ENCODE peak calls at places on chromosomes 7 and 10, in eight cellular contexts. One of them, this sample, is unnamed.

GRCh38 chr10:83075395-83076072 is 1063.8 kb upstream of the GHITM start:
- DNase-seq in transverse colon: no peak
- DNase-seq in adrenal gland: no peak
- DNase-seq in thoracic aorta: no peak
- DNase-seq in hepatocyte: no peak
- DNase-seq in choroid plexus epithelial cell: peak
- DNase-seq in brain microvascular endothelial cell: no peak
- DNase-seq in GM20000: no peak
- DNase-seq in this sample: no peak

GRCh38 chr7:155791214-155791737 is 21.0 kb downstream of the SHH start:
- DNase-seq in thoracic aorta: no peak
- DNase-seq in adrenal gland: no peak
- DNase-seq in choroid plexus epithelial cell: no peak
- DNase-seq in transverse colon: no peak
- DNase-seq in GM20000: no peak
- DNase-seq in hepatocyte: no peak
- DNase-seq in brain microvascular endothelial cell: no peak
- DNase-seq in this sample: no peak

GRCh38 chr7:68249611-68250010 is 1253.0 kb downstream of the TYW1 start:
- DNase-seq in adrenal gland: no peak
- DNase-seq in transverse colon: no peak
- DNase-seq in thoracic aorta: no peak
- DNase-seq in brain microvascular endothelial cell: no peak
- DNase-seq in choroid plexus epithelial cell: no peak
- DNase-seq in GM20000: no peak
- DNase-seq in hepatocyte: no peak
- DNase-seq in this sample: no peak

GRCh38 chr7:29429421-29429820 is 134.2 kb upstream of the PRR15 start:
- DNase-seq in hepatocyte: no peak
- DNase-seq in thoracic aorta: no peak
- DNase-seq in transverse colon: no peak
- DNase-seq in GM20000: no peak
- DNase-seq in brain microvascular endothelial cell: no peak
- DNase-seq in adrenal gland: no peak
- DNase-seq in choroid plexus epithelial cell: no peak
- DNase-seq in this sample: no peak

GRCh38 chr7:128200376-128200775 is 40.7 kb upstream of the LEP start:
- DNase-seq in thoracic aorta: no peak
- DNase-seq in hepatocyte: no peak
- DNase-seq in GM20000: no peak
- DNase-seq in choroid plexus epithelial cell: no peak
- DNase-seq in transverse colon: no peak
- DNase-seq in brain microvascular endothelial cell: no peak
- DNase-seq in adrenal gland: no peak
- DNase-seq in this sample: no peak

GRCh38 chr10:71638087-71638576 is 81.4 kb downstream of the C10orf105 start:
- DNase-seq in adrenal gland: no peak
- DNase-seq in hepatocyte: peak
- DNase-seq in GM20000: peak
- DNase-seq in thoracic aorta: no peak
- DNase-seq in brain microvascular endothelial cell: no peak
- DNase-seq in choroid plexus epithelial cell: no peak
- DNase-seq in transverse colon: peak
- DNase-seq in this sample: no peak

GRCh38 chr7:95859434-95859833 is 87.1 kb downstream of the DYNC1I1 start:
- DNase-seq in brain microvascular endothelial cell: peak
- DNase-seq in hepatocyte: peak
- DNase-seq in adrenal gland: no peak
- DNase-seq in thoracic aorta: no peak
- DNase-seq in choroid plexus epithelial cell: peak
- DNase-seq in GM20000: no peak
- DNase-seq in transverse colon: no peak
- DNase-seq in this sample: peak

GRCh38 chr7:159015081-159015893 is 129.4 kb downstream of the VIPR2 start:
- DNase-seq in brain microvascular endothelial cell: peak
- DNase-seq in transverse colon: peak
- DNase-seq in thoracic aorta: no peak
- DNase-seq in hepatocyte: peak
- DNase-seq in choroid plexus epithelial cell: peak
- DNase-seq in adrenal gland: peak
- DNase-seq in GM20000: no peak
- DNase-seq in this sample: no peak

GRCh38 chr7:35646289-35647033 is 48.5 kb downstream of the HERPUD2 start:
- DNase-seq in brain microvascular endothelial cell: no peak
- DNase-seq in GM20000: no peak
- DNase-seq in thoracic aorta: no peak
- DNase-seq in choroid plexus epithelial cell: peak
- DNase-seq in hepatocyte: no peak
- DNase-seq in adrenal gland: no peak
- DNase-seq in transverse colon: no peak
- DNase-seq in this sample: no peak

GRCh38 chr10:103192089-103192450 is 1.0 kb downstream of the NT5C2 start:
- DNase-seq in GM20000: peak
- DNase-seq in hepatocyte: peak
- DNase-seq in brain microvascular endothelial cell: no peak
- DNase-seq in adrenal gland: no peak
- DNase-seq in transverse colon: peak
- DNase-seq in thoracic aorta: no peak
- DNase-seq in choroid plexus epithelial cell: peak
- DNase-seq in this sample: no peak

GRCh38 chr7:49295136-49295535 is 370.8 kb downstream of the CDC14C start:
- DNase-seq in choroid plexus epithelial cell: no peak
- DNase-seq in thoracic aorta: no peak
- DNase-seq in transverse colon: no peak
- DNase-seq in hepatocyte: no peak
- DNase-seq in brain microvascular endothelial cell: no peak
- DNase-seq in GM20000: no peak
- DNase-seq in adrenal gland: no peak
- DNase-seq in this sample: no peak

GRCh38 chr10:6951771-6952170 is 371.7 kb upstream of the PRKCQ start:
- DNase-seq in choroid plexus epithelial cell: no peak
- DNase-seq in GM20000: no peak
- DNase-seq in transverse colon: no peak
- DNase-seq in hepatocyte: no peak
- DNase-seq in adrenal gland: no peak
- DNase-seq in brain microvascular endothelial cell: no peak
- DNase-seq in thoracic aorta: no peak
- DNase-seq in this sample: no peak

GRCh38 chr7:78226059-78226658 is 427.6 kb downstream of the PHTF2 start:
- DNase-seq in transverse colon: peak
- DNase-seq in hepatocyte: peak
- DNase-seq in thoracic aorta: no peak
- DNase-seq in GM20000: peak
- DNase-seq in brain microvascular endothelial cell: no peak
- DNase-seq in choroid plexus epithelial cell: peak
- DNase-seq in adrenal gland: peak
- DNase-seq in this sample: peak
- TF ChIP-seq CTCF in transverse colon: peak
- TF ChIP-seq CTCF in hepatocyte: peak
- TF ChIP-seq CTCF in thoracic aorta: peak
- TF ChIP-seq CTCF in GM20000: peak
- TF ChIP-seq CTCF in brain microvascular endothelial cell: peak
- TF ChIP-seq CTCF in choroid plexus epithelial cell: peak
- TF ChIP-seq CTCF in adrenal gland: peak
- TF ChIP-seq CTCF in this sample: peak

GRCh38 chr7:98877146-98877545 is 1.2 kb upstream of the TRRAP start:
- DNase-seq in transverse colon: no peak
- DNase-seq in hepatocyte: no peak
- DNase-seq in thoracic aorta: no peak
- DNase-seq in choroid plexus epithelial cell: no peak
- DNase-seq in adrenal gland: no peak
- DNase-seq in brain microvascular endothelial cell: no peak
- DNase-seq in GM20000: no peak
- DNase-seq in this sample: no peak

GRCh38 chr7:98879989-98880337 is 1.6 kb downstream of the TRRAP start:
- DNase-seq in choroid plexus epithelial cell: no peak
- DNase-seq in hepatocyte: no peak
- DNase-seq in GM20000: no peak
- DNase-seq in thoracic aorta: no peak
- DNase-seq in adrenal gland: no peak
- DNase-seq in brain microvascular endothelial cell: no peak
- DNase-seq in transverse colon: no peak
- DNase-seq in this sample: no peak

GRCh38 chr7:98877692-98878364 is 504 bp upstream of the TRRAP start:
- DNase-seq in brain microvascular endothelial cell: no peak
- DNase-seq in transverse colon: no peak
- DNase-seq in GM20000: no peak
- DNase-seq in hepatocyte: no peak
- DNase-seq in adrenal gland: no peak
- DNase-seq in choroid plexus epithelial cell: no peak
- DNase-seq in thoracic aorta: no peak
- DNase-seq in this sample: no peak

GRCh38 chr7:98879198-98879988 is 1.1 kb downstream of the TRRAP start:
- DNase-seq in thoracic aorta: no peak
- DNase-seq in hepatocyte: peak
- DNase-seq in transverse colon: peak
- DNase-seq in GM20000: peak
- DNase-seq in brain microvascular endothelial cell: no peak
- DNase-seq in adrenal gland: no peak
- DNase-seq in choroid plexus epithelial cell: peak
- DNase-seq in this sample: peak

DNA sequence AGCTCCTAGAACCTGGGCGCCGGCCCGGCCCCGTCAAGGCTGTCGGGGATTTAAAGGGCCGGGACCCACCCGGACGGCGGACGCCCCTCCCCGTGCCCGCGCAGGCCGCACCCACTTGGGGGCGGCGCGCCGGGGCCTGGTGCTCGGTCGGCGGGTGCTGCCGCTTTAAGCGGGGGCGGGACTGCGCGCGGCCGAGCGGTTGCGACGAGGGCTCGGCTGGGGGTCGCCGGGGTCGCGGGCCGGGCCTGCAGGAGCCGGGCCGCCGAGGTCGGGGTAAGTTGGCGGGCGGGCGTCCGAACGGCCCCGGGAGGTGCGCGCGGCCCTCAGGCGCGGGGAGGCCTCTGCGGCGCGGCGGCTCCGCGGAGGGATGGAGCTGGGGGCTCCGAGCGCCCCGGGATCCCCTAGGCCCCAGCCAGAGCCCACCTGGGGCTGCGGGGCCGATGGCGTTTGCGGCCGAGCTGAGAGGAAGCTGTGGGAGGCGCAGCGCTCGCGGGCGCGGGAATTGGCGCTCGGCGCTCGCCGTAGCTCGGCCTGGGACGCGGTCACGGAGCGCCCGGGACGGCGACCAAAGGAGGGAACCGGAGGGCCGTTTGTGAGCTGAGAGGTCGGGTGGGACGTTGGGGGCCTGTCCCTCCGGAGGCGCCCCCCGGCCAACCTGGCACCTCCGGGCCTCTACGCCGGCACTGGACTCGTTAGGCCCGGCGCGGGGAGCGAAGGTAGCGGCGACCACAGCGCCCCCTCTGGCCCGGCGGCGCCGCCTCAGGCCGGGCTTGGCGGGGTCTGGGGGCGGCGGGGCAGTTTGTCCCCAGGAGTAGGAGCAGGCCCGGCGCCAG is at the start of gene TRRAP:
- DNase-seq in hepatocyte: peak
- DNase-seq in choroid plexus epithelial cell: peak
- DNase-seq in GM20000: peak
- DNase-seq in thoracic aorta: no peak
- DNase-seq in brain microvascular endothelial cell: peak
- DNase-seq in transverse colon: peak
- DNase-seq in adrenal gland: peak
- DNase-seq in this sample: peak
- TF ChIP-seq CTCF in hepatocyte: peak
- TF ChIP-seq CTCF in choroid plexus epithelial cell: peak
- TF ChIP-seq CTCF in GM20000: peak
- TF ChIP-seq CTCF in thoracic aorta: peak
- TF ChIP-seq CTCF in brain microvascular endothelial cell: peak
- TF ChIP-seq CTCF in transverse colon: peak
- TF ChIP-seq CTCF in adrenal gland: peak
- TF ChIP-seq CTCF in this sample: peak

DNA sequence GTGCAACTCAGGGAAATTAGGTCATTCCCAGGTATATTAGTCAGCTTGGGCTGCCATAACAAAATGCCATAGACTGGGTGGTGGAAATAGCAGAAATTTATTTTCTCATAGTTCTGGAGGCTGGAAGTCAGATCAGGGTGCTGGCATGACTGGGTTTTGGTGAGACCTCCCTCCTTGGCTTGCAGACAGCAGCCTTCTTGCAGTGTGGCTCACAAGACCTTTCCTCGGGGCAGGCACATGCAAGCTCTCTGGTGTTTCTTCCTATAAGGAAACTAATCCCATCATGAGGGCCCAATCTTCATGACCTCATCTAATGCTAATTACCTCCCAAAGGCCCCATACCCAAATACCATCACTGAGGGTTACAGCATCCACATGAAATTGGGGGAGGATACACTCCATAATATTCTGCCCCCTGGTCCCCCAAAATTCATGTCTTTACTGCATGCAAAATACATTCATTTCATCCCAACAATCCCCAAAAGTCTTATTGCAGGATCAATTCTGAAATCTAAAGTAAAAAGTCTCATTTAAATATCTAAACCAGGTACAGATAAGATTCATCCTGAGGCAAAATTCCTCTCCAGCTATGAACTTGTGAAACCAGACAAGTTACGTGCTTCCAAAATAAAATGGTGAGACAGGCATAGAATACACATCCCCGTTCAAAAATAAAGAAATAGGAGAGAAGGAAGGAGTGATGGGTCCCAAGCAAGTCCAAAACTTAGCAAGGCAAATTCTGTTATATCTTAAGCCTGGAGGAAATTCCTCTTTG is 17.4 kb upstream of the CBLL1 start:
- DNase-seq in thoracic aorta: no peak
- DNase-seq in transverse colon: no peak
- DNase-seq in brain microvascular endothelial cell: no peak
- DNase-seq in choroid plexus epithelial cell: no peak
- DNase-seq in adrenal gland: no peak
- DNase-seq in hepatocyte: no peak
- DNase-seq in GM20000: no peak
- DNase-seq in this sample: peak
- TF ChIP-seq CTCF in thoracic aorta: no peak
- TF ChIP-seq CTCF in transverse colon: no peak
- TF ChIP-seq CTCF in brain microvascular endothelial cell: no peak
- TF ChIP-seq CTCF in choroid plexus epithelial cell: no peak
- TF ChIP-seq CTCF in adrenal gland: no peak
- TF ChIP-seq CTCF in hepatocyte: no peak
- TF ChIP-seq CTCF in GM20000: no peak
- TF ChIP-seq CTCF in this sample: no peak

GRCh38 chr7:132575987-132576722 is at the start of gene PLXNA4:
- DNase-seq in brain microvascular endothelial cell: no peak
- DNase-seq in hepatocyte: peak
- DNase-seq in GM20000: no peak
- DNase-seq in adrenal gland: no peak
- DNase-seq in choroid plexus epithelial cell: peak
- DNase-seq in thoracic aorta: no peak
- DNase-seq in transverse colon: no peak
- DNase-seq in this sample: no peak

GRCh38 chr7:132576723-132577089 is 436 bp upstream of the PLXNA4 start:
- DNase-seq in GM20000: no peak
- DNase-seq in transverse colon: no peak
- DNase-seq in choroid plexus epithelial cell: no peak
- DNase-seq in adrenal gland: no peak
- DNase-seq in hepatocyte: peak
- DNase-seq in thoracic aorta: no peak
- DNase-seq in brain microvascular endothelial cell: no peak
- DNase-seq in this sample: no peak

GRCh38 chr7:132578050-132578370 is 1.7 kb upstream of the PLXNA4 start:
- DNase-seq in transverse colon: no peak
- DNase-seq in GM20000: no peak
- DNase-seq in choroid plexus epithelial cell: no peak
- DNase-seq in brain microvascular endothelial cell: no peak
- DNase-seq in thoracic aorta: no peak
- DNase-seq in adrenal gland: no peak
- DNase-seq in hepatocyte: no peak
- DNase-seq in this sample: no peak

GRCh38 chr7:132578826-132579225 is 2.6 kb upstream of the PLXNA4 start:
- DNase-seq in adrenal gland: no peak
- DNase-seq in transverse colon: no peak
- DNase-seq in hepatocyte: no peak
- DNase-seq in thoracic aorta: no peak
- DNase-seq in brain microvascular endothelial cell: no peak
- DNase-seq in GM20000: no peak
- DNase-seq in choroid plexus epithelial cell: no peak
- DNase-seq in this sample: no peak

GRCh38 chr7:132577206-132578049 is 1.2 kb upstream of the PLXNA4 start:
- DNase-seq in choroid plexus epithelial cell: peak
- DNase-seq in hepatocyte: peak
- DNase-seq in brain microvascular endothelial cell: peak
- DNase-seq in transverse colon: peak
- DNase-seq in thoracic aorta: peak
- DNase-seq in GM20000: peak
- DNase-seq in adrenal gland: peak
- DNase-seq in this sample: no peak
- TF ChIP-seq CTCF in choroid plexus epithelial cell: no peak
- TF ChIP-seq CTCF in hepatocyte: peak
- TF ChIP-seq CTCF in brain microvascular endothelial cell: peak
- TF ChIP-seq CTCF in transverse colon: no peak
- TF ChIP-seq CTCF in thoracic aorta: no peak
- TF ChIP-seq CTCF in GM20000: no peak
- TF ChIP-seq CTCF in adrenal gland: no peak
- TF ChIP-seq CTCF in this sample: no peak

This sample was measured in HFFc6.